ENCODE peak calls at places on chromosomes 5 and 9, in four cellular contexts. Y is stomach, J is endothelial cell of umbilical vein, S is HCT116. M is an unnamed sample.

GRCh38 chr5:109645591-109646236 is 44.0 kb upstream of the MAN2A1 start:
- DNase-seq in S (no peak), J (no peak), Y (no peak), M (no peak)

GRCh38 chr9:105251733-105252404 is 7.4 kb downstream of the SLC44A1 start:
- DNase-seq in Y (no peak), S (no peak), J (no peak), M (no peak)

GRCh38 chr5:134394932-134395331 is 16.7 kb downstream of the CDKN2AIPNL start:
- DNase-seq in Y (no peak), J (no peak), S (no peak), M (no peak)

GRCh38 chr5:24703934-24704333 is 59.2 kb upstream of the CDH10 start:
- DNase-seq in S (no peak), Y (no peak), J (no peak), M (no peak)

GRCh38 chr5:179146277-179146676 is 86.1 kb downstream of the ZNF354C start:
- DNase-seq in S (no peak), J (no peak), Y (no peak), M (no peak)

GRCh38 chr5:31638286-31638685 is 645 bp upstream of the PDZD2 start:
- DNase-seq in J (no peak), Y (no peak), S (no peak), M (no peak)

GRCh38 chr5:24712947-24713346 is 68.2 kb upstream of the CDH10 start:
- DNase-seq in J (no peak), S (no peak), Y (no peak), M (no peak)

GRCh38 chr9:21831841-21832509 is 29.5 kb downstream of the MTAP start:
- DNase-seq in S (no peak), J (peak; percentile 80), Y (no peak), M (no peak)

GRCh38 chr5:138967806-138968448 is 92.8 kb upstream of the LRRTM2 start:
- DNase-seq in J (no peak), S (peak; percentile 18), Y (peak; percentile 84), M (no peak)

GRCh38 chr5:52690236-52690685 is 97.5 kb upstream of the ITGA1 start:
- DNase-seq in Y (no peak), J (peak; percentile 49), S (no peak), M (no peak)

GRCh38 chr9:108296056-108296455 is 559.7 kb downstream of the ACTL7B start:
- DNase-seq in S (no peak), J (no peak), Y (no peak), M (no peak)

GRCh38 chr9:69463497-69464068 is 138.6 kb downstream of the ENTREP1 start:
- DNase-seq in S (no peak), J (peak; percentile 4), Y (no peak), M (no peak)

GRCh38 chr5:114361724-114362196 is at the start of gene KCNN2:
- DNase-seq in Y (peak; percentile 74), J (peak; percentile 71), S (no peak), M (no peak)

GRCh38 chr9:13513262-13513661 is 233.8 kb upstream of the MPDZ start:
- DNase-seq in Y (no peak), S (no peak), J (no peak), M (no peak)

GRCh38 chr5:142326480-142326938 is 1.7 kb upstream of the SPRY4 start:
- DNase-seq in S (no peak), J (no peak), Y (no peak), M (no peak)

GRCh38 chr9:94663139-94663538 is 23.8 kb upstream of the FBP1 start:
- DNase-seq in Y (no peak), S (no peak), J (no peak), M (no peak)

GRCh38 chr9:94665606-94666005 is 26.3 kb upstream of the FBP1 start:
- DNase-seq in S (no peak), J (no peak), Y (no peak), M (no peak)

GRCh38 chr9:94668424-94668916 is 29.2 kb upstream of the FBP1 start:
- DNase-seq in S (no peak), Y (no peak), J (no peak), M (no peak)

GRCh38 chr9:94666364-94667099 is 27.2 kb upstream of the FBP1 start:
- DNase-seq in S (no peak), Y (no peak), J (no peak), M (no peak)
- TF ChIP-seq POLR2A in S (no peak), Y (no peak), J (no peak), M (no peak)

DNA sequence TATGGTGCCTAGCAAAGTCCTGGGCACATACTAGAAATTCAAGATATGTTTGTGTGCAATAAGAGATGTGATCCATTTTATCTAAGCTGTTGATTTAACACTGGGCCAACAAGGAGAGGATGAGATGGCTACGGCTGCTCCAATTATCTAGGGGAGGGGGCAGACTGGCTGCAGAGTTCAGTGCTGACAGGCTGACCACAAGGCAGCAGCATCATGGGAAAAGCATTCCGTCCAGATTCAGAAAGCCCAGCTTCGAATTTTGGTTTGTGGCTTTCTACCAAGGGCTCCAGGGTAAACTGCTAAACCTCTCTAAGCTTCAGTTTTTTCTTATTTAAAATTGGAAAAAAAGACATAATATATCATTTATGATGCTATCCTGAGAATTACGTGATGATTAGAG is 385.1 kb upstream of the DAP start:
- DNase-seq in Y (no peak), S (no peak), J (no peak), M (no peak)
- TF ChIP-seq POLR2AphosphoS5 in Y (no peak), S (no peak), J (no peak), M (no peak)

GRCh38 chr5:151018846-151019245 is 1.5 kb upstream of the GPX3 start:
- DNase-seq in J (no peak), Y (no peak), S (no peak), M (no peak)

GRCh38 chr5:151015974-151016587 is 4.3 kb upstream of the GPX3 start:
- DNase-seq in S (no peak), Y (no peak), J (no peak), M (no peak)

GRCh38 chr5:151016700-151017099 is 3.7 kb upstream of the GPX3 start:
- DNase-seq in Y (no peak), S (no peak), J (no peak), M (no peak)

GRCh38 chr5:151019331-151019730 is 1.1 kb upstream of the GPX3 start:
- DNase-seq in Y (no peak), J (no peak), S (no peak), M (no peak)

GRCh38 chr5:151017897-151018296 is 2.5 kb upstream of the GPX3 start:
- DNase-seq in S (no peak), J (no peak), Y (no peak), M (no peak)
- H3K27ac ChIP-seq in S (no peak overlapping the region), J (no peak overlapping the region), Y (no peak overlapping the region), M (no peak overlapping the region)

DNA sequence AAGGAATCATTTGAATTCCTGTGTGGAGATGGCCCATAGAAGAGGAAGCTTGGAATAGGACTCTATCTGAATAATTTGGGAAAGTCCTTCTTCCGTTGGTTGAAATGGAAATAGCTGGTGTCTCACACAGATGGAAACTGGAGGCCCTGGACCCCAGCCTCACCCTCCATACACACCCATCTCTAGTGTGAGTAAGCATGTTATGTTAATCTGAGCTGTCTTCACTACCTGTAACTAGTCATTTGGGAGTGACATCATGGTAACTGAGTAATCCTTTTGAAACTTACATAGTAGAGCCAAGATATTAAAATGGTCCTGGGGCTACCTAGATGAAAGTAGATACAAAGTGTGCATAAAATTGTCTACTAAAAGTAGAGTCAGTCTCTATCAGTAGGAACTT is 184.4 kb downstream of the CD180 start:
- DNase-seq in S (no peak), Y (no peak), J (peak; percentile 48), M (no peak)
- TF ChIP-seq POLR2A in S (no peak), Y (no peak), J (no peak), M (no peak)

M was measured in esophagus muscularis mucosa.